ENCODE peak calls at places on chromosome 19, in six cellular contexts. B, R, F, M, V and K are unnamed samples.
A peak's percentile ranks its signal among the peaks of the same experiment; 100 is the strongest.

GRCh38 chr19:44857837-44858236 is 11.7 kb downstream of the NECTIN2 start:
- DNase-seq in F (no peak), R (peak; percentile 47), B (no peak), V (no peak), M (no peak), K (no peak)

GRCh38 chr19:31448221-31448657 is 99.0 kb upstream of the TSHZ3 start:
- DNase-seq in V (no peak), R (peak; percentile 26), F (no peak), B (peak; percentile 29), M (peak; percentile 89), K (no peak)

GRCh38 chr19:9009935-9010651 is at the start of gene MUC16:
- DNase-seq in B (no peak), V (no peak), F (no peak), M (no peak), R (no peak), K (no peak)

GRCh38 chr19:8566855-8567254 is 10.4 kb downstream of the MYO1F start:
- DNase-seq in R (no peak), F (no peak), M (no peak), B (no peak), V (no peak), K (no peak)

GRCh38 chr19:16366433-16367268 is 42.0 kb downstream of the KLF2 start:
- DNase-seq in B (no peak), F (no peak), V (no peak), M (peak; percentile 24), R (no peak), K (no peak)

GRCh38 chr19:4077800-4078683 is 11.3 kb upstream of the ZBTB7A start:
- DNase-seq in F (peak; percentile 70), R (peak; percentile 63), B (peak; percentile 86), V (peak; percentile 63), M (peak; percentile 84), K (no peak)

GRCh38 chr19:48968179-48968661 is 3.1 kb downstream of the FTL start:
- DNase-seq in V (no peak), R (no peak), F (no peak), M (no peak), B (no peak), K (no peak)

GRCh38 chr19:21603431-21604153 is 98.2 kb downstream of the ZNF429 start:
- DNase-seq in B (no peak), M (no peak), F (no peak), V (no peak), R (no peak), K (no peak)

GRCh38 chr19:8004723-8005513 is 523 bp downstream of the ELAVL1 start:
- DNase-seq in M (no peak), B (no peak), R (no peak), V (peak; percentile 73), F (no peak), K (no peak)

GRCh38 chr19:38647966-38648788 is 728 bp downstream of the ACTN4 start:
- DNase-seq in M (no peak), B (no peak), R (no peak), V (no peak), F (no peak), K (no peak)

GRCh38 chr19:56111601-56112312 is 9.3 kb downstream of the ZNF787 start:
- DNase-seq in M (peak; percentile 78), V (no peak), R (peak; percentile 72), F (no peak), B (peak; percentile 86), K (no peak)

GRCh38 chr19:3700242-3701032 is at the start of gene PIP5K1C:
- DNase-seq in B (peak; percentile 95), V (peak; percentile 97), M (peak; percentile 88), R (peak; percentile 94), F (peak; percentile 92), K (peak; percentile 84)

GRCh38 chr19:39341122-39341719 is 1.0 kb upstream of the SAMD4B start:
- DNase-seq in F (no peak), M (peak; percentile 43), V (peak; percentile 48), R (peak; percentile 29), B (peak; percentile 42), K (peak; percentile 36)

GRCh38 chr19:10155834-10156233 is 36.1 kb upstream of the EIF3G start:
- DNase-seq in B (no peak), V (no peak), R (no peak), M (no peak), F (no peak), K (no peak)

GRCh38 chr19:57135797-57136196 is 9.2 kb downstream of the ZIM3 start:
- DNase-seq in R (no peak), M (no peak), V (no peak), B (no peak), F (no peak), K (no peak)

GRCh38 chr19:45470147-45471081 is 2.6 kb downstream of the FOSB start:
- DNase-seq in M (no peak), V (peak; percentile 59), B (peak; percentile 41), F (no peak), R (no peak), K (no peak)

GRCh38 chr19:55261671-55262126 is 2.9 kb upstream of the PPP6R1 start:
- DNase-seq in R (no peak), F (no peak), B (no peak), V (no peak), M (no peak), K (no peak)

GRCh38 chr19:43619262-43620060 is at the start of gene ZNF428:
- DNase-seq in M (peak; percentile 91), B (peak; percentile 87), V (peak; percentile 92), F (peak; percentile 76), R (peak; percentile 87), K (peak; percentile 83)

DNA sequence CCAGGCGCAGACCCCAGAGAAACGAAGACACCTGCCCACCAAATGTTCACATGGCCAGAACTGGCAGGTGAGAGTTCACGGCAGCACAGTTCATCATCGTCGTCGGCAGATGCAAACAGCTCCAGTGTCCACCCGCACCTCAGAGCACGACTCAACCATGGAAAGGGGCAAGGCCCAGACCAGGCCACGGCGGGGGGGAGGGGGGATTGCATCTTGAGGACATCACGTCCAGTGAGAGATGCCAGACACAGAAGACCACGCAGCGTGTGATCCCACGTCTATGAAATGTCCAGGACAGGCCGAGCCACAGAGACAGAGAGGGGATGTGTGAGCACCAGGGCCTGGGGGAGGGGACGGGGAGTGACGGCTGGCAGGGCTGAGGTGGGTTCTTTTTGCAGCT is 7.3 kb downstream of the RNF126 start:
- DNase-seq in F (no peak), M (no peak), V (no peak), R (no peak), B (no peak), K (no peak)
- H3K27ac ChIP-seq in F (no peak overlapping the region), M (no peak overlapping the region), V (no peak overlapping the region), R (no peak overlapping the region), B (no peak overlapping the region), K (no peak overlapping the region)

DNA sequence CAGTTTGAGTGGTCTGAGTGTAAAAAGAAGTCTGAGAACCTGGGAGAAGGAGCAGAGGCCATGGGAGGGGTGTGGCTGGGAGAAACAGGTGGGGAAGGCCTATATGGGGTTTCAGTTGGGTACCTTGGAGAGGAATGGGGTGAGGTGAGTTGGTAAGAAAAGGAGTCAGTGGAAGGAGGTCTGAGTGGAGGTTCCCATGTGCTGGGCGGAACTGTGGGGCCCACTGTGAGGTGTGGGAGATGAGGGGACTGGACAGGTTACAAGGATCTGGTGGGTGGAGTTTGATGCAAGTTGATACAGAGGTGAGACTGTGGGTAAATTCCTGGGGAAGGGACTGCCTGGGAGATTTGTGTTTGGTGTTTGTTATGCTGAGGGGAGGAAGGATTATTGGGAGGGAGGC is 2.1 kb downstream of the ZNF574 start:
- DNase-seq in V (no peak), F (no peak), R (no peak), B (no peak), M (no peak), K (no peak)
- H3K4me3 ChIP-seq in V (no peak overlapping the region), F (no peak overlapping the region), R (no peak overlapping the region), B (no peak overlapping the region), M (no peak overlapping the region), K (no peak overlapping the region)

GRCh38 chr19:58514564-58515020 is 2.8 kb upstream of the SLC27A5 start:
- DNase-seq in B (no peak), R (no peak), F (no peak), M (no peak), V (no peak), K (no peak)

GRCh38 chr19:58515259-58515658 is 3.5 kb upstream of the SLC27A5 start:
- DNase-seq in B (no peak), R (no peak), M (no peak), F (no peak), V (no peak), K (no peak)

GRCh38 chr19:58511353-58512208 is at the start of gene SLC27A5:
- DNase-seq in B (peak; percentile 56), V (no peak), F (no peak), M (no peak), R (no peak), K (no peak)

GRCh38 chr19:58513213-58513693 is 1.5 kb upstream of the SLC27A5 start:
- DNase-seq in V (no peak), R (no peak), F (no peak), M (no peak), B (no peak), K (no peak)

GRCh38 chr19:58513694-58514563 is 2.1 kb upstream of the SLC27A5 start:
- DNase-seq in M (peak; percentile 90), B (peak; percentile 94), R (peak; percentile 94), V (peak; percentile 92), F (peak; percentile 91), K (peak; percentile 80)
- TF ChIP-seq POLR2A in M (no peak), B (peak; percentile 21), R (no peak), V (peak; percentile 69), F (no peak), K (no peak)

GRCh38 chr19:50465000-50465399 is 11.3 kb upstream of the EMC10 start:
- DNase-seq in F (no peak), R (no peak), B (no peak), V (no peak), M (no peak), K (no peak)
- H3K27ac ChIP-seq in F (no peak overlapping the region), R (no peak overlapping the region), B (no peak overlapping the region), V (no peak overlapping the region), M (no peak overlapping the region), K (no peak overlapping the region)

GRCh38 chr19:13012390-13012689 is 17.1 kb downstream of the NFIX start:
- DNase-seq in M (no peak), B (no peak), R (no peak), V (no peak), F (no peak), K (no peak)

GRCh38 chr19:13011653-13012389 is 16.5 kb downstream of the NFIX start:
- DNase-seq in R (no peak), V (peak; percentile 15), F (no peak), B (no peak), M (no peak), K (no peak)

GRCh38 chr19:13013649-13014048 is 18.4 kb downstream of the NFIX start:
- DNase-seq in R (no peak), B (no peak), V (no peak), F (no peak), M (no peak), K (no peak)

GRCh38 chr19:13014101-13014920 is 19.0 kb downstream of the NFIX start:
- DNase-seq in F (no peak), M (no peak), V (peak; percentile 16), R (no peak), B (no peak), K (no peak)

GRCh38 chr19:13012690-13013608 is 17.7 kb downstream of the NFIX start:
- DNase-seq in M (peak; percentile 64), F (no peak), B (peak; percentile 74), R (no peak), V (peak; percentile 65), K (no peak)
- H3K4me3 ChIP-seq in M (peak overlapping the region; percentile 9), F (peak overlapping the region; percentile 76), B (no peak overlapping the region), R (peak overlapping the region; percentile 30), V (no peak overlapping the region), K (peak overlapping the region; percentile 29)

GRCh38 chr19:18137242-18137641 is 15.7 kb upstream of the PIK3R2 start:
- DNase-seq in R (no peak), V (no peak), B (no peak), M (no peak), F (no peak), K (no peak)
- TF ChIP-seq POLR2A in R (no peak), V (no peak), B (no peak), M (no peak), F (no peak), K (no peak)

GRCh38 chr19:6479836-6480398 is 1.7 kb downstream of the DENND1C start:
- DNase-seq in B (no peak), R (no peak), F (no peak), M (no peak), V (no peak), K (no peak)
- H3K27ac ChIP-seq in B (no peak overlapping the region), R (no peak overlapping the region), F (no peak overlapping the region), M (no peak overlapping the region), V (no peak overlapping the region), K (no peak overlapping the region)